ENCODE peak calls at places on chromosomes 13 and 19, in five cellular contexts. Q, P, S, X and Y are unnamed samples.

GRCh38 chr19:47315125-47315821 is 5.6 kb downstream of the C5AR1 start:
- DNase-seq in Q (no peak), P (peak), S (peak), X (peak), Y (peak)

GRCh38 chr19:10194500-10195198 is at the start of gene DNMT1:
- DNase-seq in Q (peak), P (peak), S (peak), X (peak), Y (peak)

GRCh38 chr13:28805193-28805819 is 14.8 kb upstream of the MTUS2 start:
- DNase-seq in Q (no peak), P (peak), S (peak), X (peak), Y (peak)

GRCh38 chr13:36736119-36736726 is 62.4 kb downstream of the SERTM1 start:
- DNase-seq in Q (no peak), P (peak), S (peak), X (peak), Y (peak)

GRCh38 chr19:31107096-31107495 is 242.1 kb downstream of the TSHZ3 start:
- DNase-seq in Q (no peak), P (no peak), S (no peak), X (no peak), Y (no peak)

GRCh38 chr13:41268764-41269163 is 5.4 kb upstream of the MTRF1 start:
- DNase-seq in Q (no peak), P (peak), S (no peak), X (no peak), Y (peak)

GRCh38 chr13:91311491-91311890 is 36.0 kb upstream of the MIR17HG start:
- DNase-seq in Q (no peak), P (no peak), S (no peak), X (no peak), Y (no peak)

GRCh38 chr19:9835507-9835949 is 410 bp downstream of the PIN1 start:
- DNase-seq in Q (no peak), P (peak), S (no peak), X (no peak), Y (no peak)

GRCh38 chr19:41325947-41326706 is 16.2 kb downstream of the CCDC97 start:
- DNase-seq in Q (no peak), P (no peak), S (no peak), X (no peak), Y (no peak)

GRCh38 chr19:33377586-33378475 is 4.3 kb downstream of the CEBPG start:
- DNase-seq in Q (no peak), P (no peak), S (no peak), X (no peak), Y (no peak)

GRCh38 chr13:25654332-25654731 is 282.6 kb downstream of the ATP8A2 start:
- DNase-seq in Q (no peak), P (no peak), S (no peak), X (no peak), Y (peak)

GRCh38 chr19:29694669-29695627 is 20.1 kb downstream of the C19orf12 start:
- DNase-seq in Q (peak), P (peak), S (peak), X (peak), Y (peak)

GRCh38 chr19:43711751-43712355 is 4.0 kb upstream of the IRGC start:
- DNase-seq in Q (no peak), P (no peak), S (no peak), X (peak), Y (peak)

GRCh38 chr13:44044544-44045178 is 165.0 kb downstream of the LACC1 start:
- DNase-seq in Q (no peak), P (no peak), S (no peak), X (no peak), Y (peak)

GRCh38 chr13:42355841-42356575 is 84.1 kb downstream of the AKAP11 start:
- DNase-seq in Q (no peak), P (no peak), S (no peak), X (no peak), Y (no peak)

GRCh38 chr13:60111726-60112125 is 52.0 kb downstream of the DIAPH3 start:
- DNase-seq in Q (no peak), P (no peak), S (no peak), X (no peak), Y (no peak)